ENCODE peak calls at places on chromosome 16, in eight cellular contexts. P is posterior cingulate gyrus; U is stimulated activated CD4-positive, alpha-beta T cell treated with anti-CD3 and anti-CD28 coated beads, Interleukin-2, amount 100 ng/mL, for 48 hours; S is endothelial cell; J is CD4-positive, alpha-beta memory T cell; Q is activated naive CD4-positive, alpha-beta T cell treated with Interleukin-2 at 50 U/mL for 16 hours; V is T follicular helper cell; N is small intestine. M is an unnamed sample.

GRCh38 chr16:54605536-54606066 is 319.0 kb upstream of the IRX3 start:
- DNase-seq in P (no peak), U (no peak), S (no peak), J (no peak), Q (no peak), V (no peak), N (no peak), M (no peak)

GRCh38 chr16:78503501-78504110 is 404.2 kb downstream of the WWOX start:
- DNase-seq in P (no peak), U (peak), S (peak), J (peak), Q (peak), V (peak), N (peak), M (no peak)

GRCh38 chr16:75044800-75045361 is 46.1 kb downstream of the ZNRF1 start:
- DNase-seq in P (no peak), U (no peak), S (no peak), J (no peak), Q (no peak), V (no peak), N (no peak), M (no peak)

GRCh38 chr16:79007614-79008013 is 592.9 kb downstream of the MAF start:
- DNase-seq in P (no peak), U (no peak), S (no peak), J (no peak), Q (no peak), V (no peak), N (peak), M (no peak)

GRCh38 chr16:84791088-84791487 is 28.7 kb upstream of the CRISPLD2 start:
- DNase-seq in P (no peak), U (no peak), S (no peak), J (no peak), Q (no peak), V (no peak), N (peak), M (no peak)

GRCh38 chr16:396605-397004 is 394 bp upstream of the NME4 start:
- DNase-seq in P (no peak), U (no peak), S (peak), J (no peak), Q (peak), V (no peak), N (no peak), M (no peak)

GRCh38 chr16:72009779-72010178 is 1.2 kb downstream of the DHODH start:
- DNase-seq in P (no peak), U (no peak), S (no peak), J (no peak), Q (no peak), V (no peak), N (no peak), M (no peak)

GRCh38 chr16:30813821-30814189 is 26.8 kb upstream of the ZNF629 start:
- DNase-seq in P (no peak), U (no peak), S (no peak), J (no peak), Q (no peak), V (no peak), N (no peak), M (no peak)

GRCh38 chr16:86918637-86919036 is 340.3 kb downstream of the FOXL1 start:
- DNase-seq in P (no peak), U (no peak), S (no peak), J (no peak), Q (no peak), V (no peak), N (peak), M (no peak)

GRCh38 chr16:69367980-69368379 is 16.4 kb upstream of the TMED6 start:
- DNase-seq in P (no peak), U (no peak), S (peak), J (no peak), Q (no peak), V (no peak), N (no peak), M (no peak)

M was measured in activated effector memory CD4-positive, alpha-beta T cell treated with Interleukin-2 at 50 U/mL for 16 hours.